ENCODE peak calls at places on chromosomes 4 and X, in seven cellular contexts. One of them, this sample, is unnamed.

GRCh38 chr4:7652906-7653305 is 218.2 kb upstream of the PSAPL1 start:
- DNase-seq in AG09309: no peak
- DNase-seq in GM06990: no peak
- DNase-seq in breast epithelium: no peak
- DNase-seq in tibial artery: no peak
- DNase-seq in kidney epithelial cell: no peak
- DNase-seq in ovary: no peak
- DNase-seq in this sample: no peak

GRCh38 chr4:186798951-186799659 is 75.4 kb upstream of the FAT1 start:
- DNase-seq in AG09309: no peak
- DNase-seq in GM06990: peak; percentile 8
- DNase-seq in breast epithelium: no peak
- DNase-seq in tibial artery: no peak
- DNase-seq in kidney epithelial cell: no peak
- DNase-seq in ovary: no peak
- DNase-seq in this sample: no peak

GRCh38 chr4:39029752-39030694 is 2.2 kb downstream of the TMEM156 start:
- DNase-seq in AG09309: no peak
- DNase-seq in GM06990: no peak
- DNase-seq in breast epithelium: no peak
- DNase-seq in tibial artery: no peak
- DNase-seq in kidney epithelial cell: no peak
- DNase-seq in ovary: no peak
- DNase-seq in this sample: no peak

GRCh38 chr4:166386491-166387367 is 513.7 kb downstream of the TLL1 start:
- DNase-seq in AG09309: no peak
- DNase-seq in GM06990: peak; percentile 14
- DNase-seq in breast epithelium: no peak
- DNase-seq in tibial artery: no peak
- DNase-seq in kidney epithelial cell: no peak
- DNase-seq in ovary: no peak
- DNase-seq in this sample: no peak

GRCh38 chr4:136713140-136713539 is 819.2 kb downstream of the PCDH18 start:
- DNase-seq in AG09309: no peak
- DNase-seq in GM06990: no peak
- DNase-seq in breast epithelium: no peak
- DNase-seq in tibial artery: no peak
- DNase-seq in kidney epithelial cell: no peak
- DNase-seq in ovary: no peak
- DNase-seq in this sample: no peak

GRCh38 chr4:61828960-61829359 is 628.8 kb downstream of the ADGRL3 start:
- DNase-seq in AG09309: no peak
- DNase-seq in GM06990: no peak
- DNase-seq in breast epithelium: no peak
- DNase-seq in tibial artery: no peak
- DNase-seq in kidney epithelial cell: no peak
- DNase-seq in ovary: no peak
- DNase-seq in this sample: no peak

GRCh38 chr4:174154455-174154854 is 129.0 kb downstream of the FBXO8 start:
- DNase-seq in AG09309: no peak
- DNase-seq in GM06990: no peak
- DNase-seq in breast epithelium: no peak
- DNase-seq in tibial artery: no peak
- DNase-seq in kidney epithelial cell: peak; percentile 16
- DNase-seq in ovary: no peak
- DNase-seq in this sample: peak; percentile 7

GRCh38 chrX:17860811-17861495 is at the start of gene RAI2:
- DNase-seq in AG09309: no peak
- DNase-seq in GM06990: no peak
- DNase-seq in breast epithelium: peak; percentile 60
- DNase-seq in tibial artery: peak; percentile 40
- DNase-seq in kidney epithelial cell: no peak
- DNase-seq in ovary: peak; percentile 64
- DNase-seq in this sample: no peak

GRCh38 chr4:153785830-153786721 is 2.8 kb downstream of the SFRP2 start:
- DNase-seq in AG09309: no peak
- DNase-seq in GM06990: no peak
- DNase-seq in breast epithelium: no peak
- DNase-seq in tibial artery: no peak
- DNase-seq in kidney epithelial cell: no peak
- DNase-seq in ovary: no peak
- DNase-seq in this sample: no peak

GRCh38 chr4:151029537-151029936 is 14.5 kb upstream of the LRBA start:
- DNase-seq in AG09309: no peak
- DNase-seq in GM06990: no peak
- DNase-seq in breast epithelium: no peak
- DNase-seq in tibial artery: no peak
- DNase-seq in kidney epithelial cell: no peak
- DNase-seq in ovary: no peak
- DNase-seq in this sample: no peak

GRCh38 chrX:15059488-15059887 is 186.3 kb downstream of the MOSPD2 start:
- DNase-seq in AG09309: no peak
- DNase-seq in GM06990: no peak
- DNase-seq in breast epithelium: no peak
- DNase-seq in tibial artery: no peak
- DNase-seq in kidney epithelial cell: no peak
- DNase-seq in ovary: no peak
- DNase-seq in this sample: no peak

GRCh38 chr4:72900952-72901351 is 168.6 kb downstream of the COX18 start:
- DNase-seq in AG09309: peak; percentile 20
- DNase-seq in GM06990: no peak
- DNase-seq in breast epithelium: no peak
- DNase-seq in tibial artery: no peak
- DNase-seq in kidney epithelial cell: no peak
- DNase-seq in ovary: no peak
- DNase-seq in this sample: no peak

DNA sequence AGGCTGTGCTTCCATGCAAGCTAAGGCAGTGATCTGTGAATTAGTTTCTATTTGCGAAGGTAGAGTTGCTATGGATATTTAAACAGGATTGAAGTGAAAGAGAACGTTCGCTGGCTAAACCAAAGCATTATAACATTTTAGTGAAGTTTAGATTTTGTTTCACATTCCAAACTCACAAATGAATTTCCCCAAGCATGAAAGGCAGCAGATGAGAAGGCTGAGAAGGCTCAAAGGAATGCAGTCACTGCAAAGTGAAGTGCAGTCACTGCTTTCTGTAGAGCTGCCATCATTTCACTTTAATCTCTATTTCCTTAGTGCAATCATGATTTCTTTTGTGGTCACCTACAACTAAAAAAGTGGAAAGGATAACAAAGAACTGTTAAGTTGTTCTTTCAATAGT is 334.7 kb upstream of the NR3C2 start:
- DNase-seq in AG09309: no peak
- DNase-seq in GM06990: no peak
- DNase-seq in breast epithelium: no peak
- DNase-seq in tibial artery: no peak
- DNase-seq in kidney epithelial cell: peak; percentile 60
- DNase-seq in ovary: no peak
- DNase-seq in this sample: no peak
- H3K4me3 ChIP-seq in AG09309: no peak overlapping the region
- H3K4me3 ChIP-seq in GM06990: no peak overlapping the region
- H3K4me3 ChIP-seq in breast epithelium: no peak overlapping the region
- H3K4me3 ChIP-seq in tibial artery: no peak overlapping the region
- H3K4me3 ChIP-seq in kidney epithelial cell: no peak overlapping the region
- H3K4me3 ChIP-seq in ovary: no peak overlapping the region
- H3K4me3 ChIP-seq in this sample: no peak overlapping the region

GRCh38 chr4:101035522-101035921 is 311.8 kb downstream of the PPP3CA start:
- DNase-seq in AG09309: no peak
- DNase-seq in GM06990: no peak
- DNase-seq in breast epithelium: no peak
- DNase-seq in tibial artery: no peak
- DNase-seq in kidney epithelial cell: no peak
- DNase-seq in ovary: no peak
- DNase-seq in this sample: no peak
- TF ChIP-seq CTCF in AG09309: no peak
- TF ChIP-seq CTCF in GM06990: no peak
- TF ChIP-seq CTCF in breast epithelium: no peak
- TF ChIP-seq CTCF in tibial artery: no peak
- TF ChIP-seq CTCF in kidney epithelial cell: no peak
- TF ChIP-seq CTCF in ovary: no peak
- TF ChIP-seq CTCF in this sample: no peak

GRCh38 chrX:35919536-35920309 is at the start of gene CFAP47:
- DNase-seq in AG09309: no peak
- DNase-seq in GM06990: no peak
- DNase-seq in breast epithelium: no peak
- DNase-seq in tibial artery: no peak
- DNase-seq in kidney epithelial cell: peak; percentile 14
- DNase-seq in ovary: no peak
- DNase-seq in this sample: no peak
- H3K4me3 ChIP-seq in AG09309: no peak within 1 kb of the TSS
- H3K4me3 ChIP-seq in GM06990: no peak within 1 kb of the TSS
- H3K4me3 ChIP-seq in breast epithelium: peak within 1 kb of the TSS; percentile 54
- H3K4me3 ChIP-seq in tibial artery: peak within 1 kb of the TSS; percentile 37
- H3K4me3 ChIP-seq in kidney epithelial cell: peak within 1 kb of the TSS; percentile 44
- H3K4me3 ChIP-seq in ovary: no peak within 1 kb of the TSS
- H3K4me3 ChIP-seq in this sample: no peak within 1 kb of the TSS

GRCh38 chrX:71911023-71911730 is 532 bp downstream of the NHSL2 start:
- DNase-seq in AG09309: no peak
- DNase-seq in GM06990: peak; percentile 17
- DNase-seq in breast epithelium: no peak
- DNase-seq in tibial artery: no peak
- DNase-seq in kidney epithelial cell: no peak
- DNase-seq in ovary: no peak
- DNase-seq in this sample: no peak
- TF ChIP-seq CTCF in AG09309: peak; percentile 43
- TF ChIP-seq CTCF in GM06990: peak; percentile 28
- TF ChIP-seq CTCF in breast epithelium: no peak
- TF ChIP-seq CTCF in tibial artery: no peak
- TF ChIP-seq CTCF in kidney epithelial cell: peak; percentile 53
- TF ChIP-seq CTCF in ovary: peak; percentile 17
- TF ChIP-seq CTCF in this sample: peak; percentile 13